ENCODE peak calls at places on chromosome 2, in nine cellular contexts. One of them, this sample, is unnamed.

GRCh38 chr2:241804326-241805276 is 4.4 kb upstream of the NEU4 start:
- DNase-seq in mucosa of descending colon: peak; percentile 56
- DNase-seq in HCT116: no peak
- DNase-seq in transverse colon: no peak
- DNase-seq in IMR-90: no peak
- DNase-seq in psoas muscle: peak; percentile 14
- DNase-seq in CD8-positive, alpha-beta memory T cell: peak; percentile 27
- DNase-seq in pancreas: no peak
- DNase-seq in CD4-positive, alpha-beta memory T cell: no peak
- DNase-seq in this sample: no peak

GRCh38 chr2:38128653-38129052 is 52.7 kb upstream of the CYP1B1 start:
- DNase-seq in mucosa of descending colon: no peak
- DNase-seq in HCT116: no peak
- DNase-seq in transverse colon: no peak
- DNase-seq in IMR-90: no peak
- DNase-seq in psoas muscle: peak; percentile 28
- DNase-seq in CD8-positive, alpha-beta memory T cell: no peak
- DNase-seq in pancreas: no peak
- DNase-seq in CD4-positive, alpha-beta memory T cell: no peak
- DNase-seq in this sample: no peak

GRCh38 chr2:95166065-95166763 is 605 bp downstream of the ZNF2 start:
- DNase-seq in mucosa of descending colon: no peak
- DNase-seq in HCT116: no peak
- DNase-seq in transverse colon: no peak
- DNase-seq in IMR-90: no peak
- DNase-seq in psoas muscle: no peak
- DNase-seq in CD8-positive, alpha-beta memory T cell: no peak
- DNase-seq in pancreas: no peak
- DNase-seq in CD4-positive, alpha-beta memory T cell: no peak
- DNase-seq in this sample: no peak

GRCh38 chr2:100924520-100925451 is 77.3 kb upstream of the RPL31 start:
- DNase-seq in mucosa of descending colon: no peak
- DNase-seq in HCT116: no peak
- DNase-seq in transverse colon: peak; percentile 28
- DNase-seq in IMR-90: peak; percentile 85
- DNase-seq in psoas muscle: no peak
- DNase-seq in CD8-positive, alpha-beta memory T cell: peak; percentile 10
- DNase-seq in pancreas: no peak
- DNase-seq in CD4-positive, alpha-beta memory T cell: peak; percentile 45
- DNase-seq in this sample: no peak

GRCh38 chr2:33001823-33002222 is 55.1 kb downstream of the LTBP1 start:
- DNase-seq in mucosa of descending colon: no peak
- DNase-seq in HCT116: no peak
- DNase-seq in transverse colon: no peak
- DNase-seq in IMR-90: no peak
- DNase-seq in psoas muscle: no peak
- DNase-seq in CD8-positive, alpha-beta memory T cell: no peak
- DNase-seq in pancreas: no peak
- DNase-seq in CD4-positive, alpha-beta memory T cell: no peak
- DNase-seq in this sample: no peak

GRCh38 chr2:1584691-1585485 is 159.4 kb downstream of the PXDN start:
- DNase-seq in mucosa of descending colon: no peak
- DNase-seq in HCT116: no peak
- DNase-seq in transverse colon: no peak
- DNase-seq in IMR-90: no peak
- DNase-seq in psoas muscle: no peak
- DNase-seq in CD8-positive, alpha-beta memory T cell: no peak
- DNase-seq in pancreas: no peak
- DNase-seq in CD4-positive, alpha-beta memory T cell: no peak
- DNase-seq in this sample: no peak

GRCh38 chr2:226155476-226155875 is 644.1 kb downstream of the IRS1 start:
- DNase-seq in mucosa of descending colon: no peak
- DNase-seq in HCT116: no peak
- DNase-seq in transverse colon: no peak
- DNase-seq in IMR-90: no peak
- DNase-seq in psoas muscle: no peak
- DNase-seq in CD8-positive, alpha-beta memory T cell: no peak
- DNase-seq in pancreas: no peak
- DNase-seq in CD4-positive, alpha-beta memory T cell: no peak
- DNase-seq in this sample: no peak

GRCh38 chr2:14306268-14306950 is 326.1 kb upstream of the LRATD1 start:
- DNase-seq in mucosa of descending colon: no peak
- DNase-seq in HCT116: no peak
- DNase-seq in transverse colon: no peak
- DNase-seq in IMR-90: no peak
- DNase-seq in psoas muscle: no peak
- DNase-seq in CD8-positive, alpha-beta memory T cell: no peak
- DNase-seq in pancreas: no peak
- DNase-seq in CD4-positive, alpha-beta memory T cell: no peak
- DNase-seq in this sample: no peak

GRCh38 chr2:54438271-54438670 is 17.9 kb upstream of the SPTBN1 start:
- DNase-seq in mucosa of descending colon: no peak
- DNase-seq in HCT116: no peak
- DNase-seq in transverse colon: no peak
- DNase-seq in IMR-90: no peak
- DNase-seq in psoas muscle: peak; percentile 58
- DNase-seq in CD8-positive, alpha-beta memory T cell: no peak
- DNase-seq in pancreas: peak; percentile 58
- DNase-seq in CD4-positive, alpha-beta memory T cell: no peak
- DNase-seq in this sample: no peak

DNA sequence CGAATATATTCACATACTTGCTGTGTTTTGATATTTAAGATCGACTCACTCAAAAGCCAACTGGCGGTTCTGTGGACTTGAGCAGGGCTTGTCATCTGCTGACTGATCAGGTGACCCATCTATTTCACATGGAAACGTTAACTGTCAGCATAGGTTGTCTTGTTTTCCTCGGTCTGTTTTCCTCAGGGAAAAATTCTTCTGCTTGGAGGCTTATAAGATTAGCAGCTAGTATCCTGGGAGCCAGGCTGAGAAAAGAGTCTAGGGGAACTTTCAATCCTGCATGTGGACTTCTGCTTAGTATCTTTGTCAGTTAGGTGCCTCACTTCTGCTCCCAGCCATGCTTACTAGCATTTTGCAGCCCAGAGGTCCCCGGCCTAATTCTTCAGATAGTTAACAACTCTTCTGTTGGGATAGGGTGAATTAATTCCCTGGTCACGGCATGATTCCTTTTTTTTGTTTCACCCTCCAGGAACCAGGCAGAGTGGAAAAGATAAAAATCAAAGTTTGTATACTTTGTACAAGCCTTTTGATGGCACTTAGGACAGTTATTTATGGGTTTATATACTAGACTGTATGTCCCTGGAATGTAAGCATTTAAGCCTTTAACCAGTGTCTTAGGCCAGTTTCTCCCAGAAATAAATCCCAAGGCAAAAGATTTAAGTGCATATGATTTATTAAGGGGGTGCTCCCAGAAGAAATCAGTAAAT is 226.0 kb downstream of the GULP1 start:
- DNase-seq in mucosa of descending colon: no peak
- DNase-seq in HCT116: no peak
- DNase-seq in transverse colon: no peak
- DNase-seq in IMR-90: no peak
- DNase-seq in psoas muscle: no peak
- DNase-seq in CD8-positive, alpha-beta memory T cell: no peak
- DNase-seq in pancreas: no peak
- DNase-seq in CD4-positive, alpha-beta memory T cell: no peak
- DNase-seq in this sample: no peak
- H3K4me3 ChIP-seq in mucosa of descending colon: no peak overlapping the region
- H3K4me3 ChIP-seq in HCT116: no peak overlapping the region
- H3K4me3 ChIP-seq in transverse colon: no peak overlapping the region
- H3K4me3 ChIP-seq in IMR-90: no peak overlapping the region
- H3K4me3 ChIP-seq in psoas muscle: no peak overlapping the region
- H3K4me3 ChIP-seq in CD8-positive, alpha-beta memory T cell: no peak overlapping the region
- H3K4me3 ChIP-seq in pancreas: no peak overlapping the region
- H3K4me3 ChIP-seq in CD4-positive, alpha-beta memory T cell: no peak overlapping the region
- H3K4me3 ChIP-seq in this sample: no peak overlapping the region

GRCh38 chr2:43391159-43391876 is 164.9 kb upstream of the ZFP36L2 start:
- DNase-seq in mucosa of descending colon: no peak
- DNase-seq in HCT116: no peak
- DNase-seq in transverse colon: no peak
- DNase-seq in IMR-90: no peak
- DNase-seq in psoas muscle: no peak
- DNase-seq in CD8-positive, alpha-beta memory T cell: no peak
- DNase-seq in pancreas: no peak
- DNase-seq in CD4-positive, alpha-beta memory T cell: no peak
- DNase-seq in this sample: no peak
- H3K4me1 ChIP-seq in mucosa of descending colon: peaks cover 11% of the 10 kb centered on the region
- H3K4me1 ChIP-seq in HCT116: peaks cover 9% of the 10 kb centered on the region
- H3K4me1 ChIP-seq in transverse colon: peaks cover 51% of the 10 kb centered on the region
- H3K4me1 ChIP-seq in IMR-90: peaks cover 16% of the 10 kb centered on the region
- H3K4me1 ChIP-seq in psoas muscle: peaks cover 34% of the 10 kb centered on the region
- H3K4me1 ChIP-seq in CD8-positive, alpha-beta memory T cell: peaks cover 8% of the 10 kb centered on the region
- H3K4me1 ChIP-seq in pancreas: no peaks in the 10 kb centered on the region
- H3K4me1 ChIP-seq in CD4-positive, alpha-beta memory T cell: peaks cover 22% of the 10 kb centered on the region
- H3K4me1 ChIP-seq in this sample: peaks cover 51% of the 10 kb centered on the region

GRCh38 chr2:64228923-64229322 is 84.7 kb upstream of the PELI1 start:
- DNase-seq in mucosa of descending colon: no peak
- DNase-seq in HCT116: no peak
- DNase-seq in transverse colon: no peak
- DNase-seq in IMR-90: no peak
- DNase-seq in psoas muscle: no peak
- DNase-seq in CD8-positive, alpha-beta memory T cell: no peak
- DNase-seq in pancreas: no peak
- DNase-seq in CD4-positive, alpha-beta memory T cell: no peak
- DNase-seq in this sample: no peak
- H3K4me3 ChIP-seq in mucosa of descending colon: no peak overlapping the region
- H3K4me3 ChIP-seq in HCT116: no peak overlapping the region
- H3K4me3 ChIP-seq in transverse colon: no peak overlapping the region
- H3K4me3 ChIP-seq in IMR-90: no peak overlapping the region
- H3K4me3 ChIP-seq in psoas muscle: peak overlapping the region; percentile 67
- H3K4me3 ChIP-seq in CD8-positive, alpha-beta memory T cell: peak overlapping the region; percentile 70
- H3K4me3 ChIP-seq in pancreas: no peak overlapping the region
- H3K4me3 ChIP-seq in CD4-positive, alpha-beta memory T cell: peak overlapping the region; percentile 50
- H3K4me3 ChIP-seq in this sample: no peak overlapping the region

DNA sequence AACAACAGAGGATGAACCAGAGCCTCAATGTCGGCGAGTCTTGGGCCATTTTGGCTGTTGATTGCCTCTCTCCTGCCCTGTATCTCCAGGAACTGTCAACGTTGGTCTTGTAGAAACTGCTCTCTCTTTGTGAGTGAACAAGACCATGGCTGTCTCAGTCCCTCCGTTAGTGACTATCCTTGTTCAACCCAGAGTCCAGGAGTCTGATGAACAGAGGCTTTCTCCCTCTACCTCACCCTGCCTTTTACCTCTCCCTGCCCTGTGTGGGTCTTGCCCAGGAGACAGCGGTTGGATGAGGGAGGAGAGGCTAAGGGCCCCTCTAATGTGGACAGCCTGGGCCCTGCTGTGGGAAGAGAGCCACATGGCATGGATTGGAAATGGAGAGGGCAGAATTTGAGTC is 32.8 kb downstream of the INPP4A start:
- DNase-seq in mucosa of descending colon: no peak
- DNase-seq in HCT116: no peak
- DNase-seq in transverse colon: no peak
- DNase-seq in IMR-90: no peak
- DNase-seq in psoas muscle: no peak
- DNase-seq in CD8-positive, alpha-beta memory T cell: no peak
- DNase-seq in pancreas: no peak
- DNase-seq in CD4-positive, alpha-beta memory T cell: no peak
- DNase-seq in this sample: no peak
- H3K4me1 ChIP-seq in mucosa of descending colon: peaks cover 57% of the 10 kb centered on the region
- H3K4me1 ChIP-seq in HCT116: no peaks in the 10 kb centered on the region
- H3K4me1 ChIP-seq in transverse colon: peaks cover 85% of the 10 kb centered on the region
- H3K4me1 ChIP-seq in IMR-90: peaks cover 12% of the 10 kb centered on the region
- H3K4me1 ChIP-seq in psoas muscle: peaks cover 19% of the 10 kb centered on the region
- H3K4me1 ChIP-seq in CD8-positive, alpha-beta memory T cell: peaks cover 100% of the 10 kb centered on the region
- H3K4me1 ChIP-seq in pancreas: peaks cover 22% of the 10 kb centered on the region
- H3K4me1 ChIP-seq in CD4-positive, alpha-beta memory T cell: peaks cover 100% of the 10 kb centered on the region
- H3K4me1 ChIP-seq in this sample: no peaks in the 10 kb centered on the region

DNA sequence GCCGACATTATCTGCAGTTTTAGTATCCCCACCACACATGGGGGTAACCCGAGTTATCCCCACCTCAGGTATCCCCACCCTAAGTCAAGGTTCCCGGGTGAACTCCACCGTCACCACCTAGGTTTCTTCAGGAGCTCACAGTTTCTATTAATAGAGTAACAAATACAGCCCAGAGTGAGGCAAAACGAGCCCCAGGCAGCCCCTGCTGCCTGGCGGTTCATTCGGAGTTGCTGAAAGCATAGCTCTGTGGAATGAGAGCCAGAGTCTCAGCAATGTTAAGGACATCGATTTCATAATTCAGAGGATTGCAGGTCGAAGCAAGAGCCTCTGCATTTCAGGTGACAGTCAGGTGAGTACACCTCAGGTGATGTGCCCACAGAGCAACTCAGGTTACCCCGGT is 10.7 kb downstream of the SATB2 start:
- DNase-seq in mucosa of descending colon: no peak
- DNase-seq in HCT116: no peak
- DNase-seq in transverse colon: no peak
- DNase-seq in IMR-90: no peak
- DNase-seq in psoas muscle: no peak
- DNase-seq in CD8-positive, alpha-beta memory T cell: no peak
- DNase-seq in pancreas: no peak
- DNase-seq in CD4-positive, alpha-beta memory T cell: no peak
- DNase-seq in this sample: no peak
- H3K4me3 ChIP-seq in mucosa of descending colon: no peak overlapping the region
- H3K4me3 ChIP-seq in HCT116: no peak overlapping the region
- H3K4me3 ChIP-seq in transverse colon: peak overlapping the region; percentile 1
- H3K4me3 ChIP-seq in IMR-90: no peak overlapping the region
- H3K4me3 ChIP-seq in psoas muscle: no peak overlapping the region
- H3K4me3 ChIP-seq in CD8-positive, alpha-beta memory T cell: no peak overlapping the region
- H3K4me3 ChIP-seq in pancreas: no peak overlapping the region
- H3K4me3 ChIP-seq in CD4-positive, alpha-beta memory T cell: no peak overlapping the region
- H3K4me3 ChIP-seq in this sample: no peak overlapping the region

This sample was measured in Caco-2.